ENCODE peak calls at places on chromosomes 2 and 18, in nine cellular contexts. U, K, T, A, L, R, H, B and Z are unnamed samples.

GRCh38 chr2:107202962-107203591 is 317.1 kb upstream of the ST6GAL2 start:
- DNase-seq in U (no peak), K (no peak), T (no peak), A (no peak), L (no peak), R (no peak), H (no peak), B (no peak), Z (no peak)

GRCh38 chr18:50694147-50694546 is 125.7 kb downstream of the MRO start:
- DNase-seq in U (no peak), K (no peak), T (no peak), A (no peak), L (no peak), R (no peak), H (no peak), B (no peak), Z (no peak)

GRCh38 chr18:60196818-60197217 is 175.8 kb downstream of the MC4R start:
- DNase-seq in U (no peak), K (no peak), T (no peak), A (no peak), L (no peak), R (no peak), H (no peak), B (no peak), Z (no peak)

GRCh38 chr2:127581516-127582490 is 46.3 kb downstream of the MYO7B start:
- DNase-seq in U (no peak), K (no peak), T (no peak), A (no peak), L (no peak), R (no peak), H (no peak), B (no peak), Z (no peak)

GRCh38 chr2:152594022-152594712 is 123.1 kb downstream of the PRPF40A start:
- DNase-seq in U (peak), K (peak), T (peak), A (no peak), L (no peak), R (no peak), H (no peak), B (peak), Z (no peak)

GRCh38 chr18:32906506-32907214 is 133.8 kb upstream of the KLHL14 start:
- DNase-seq in U (no peak), K (no peak), T (no peak), A (no peak), L (no peak), R (peak), H (peak), B (no peak), Z (no peak)

GRCh38 chr2:234949762-234950434 is 1.9 kb upstream of the SH3BP4 start:
- DNase-seq in U (no peak), K (no peak), T (no peak), A (no peak), L (no peak), R (peak), H (no peak), B (no peak), Z (peak)

GRCh38 chr2:68043719-68044498 is 18.9 kb downstream of the C1D start:
- DNase-seq in U (no peak), K (no peak), T (no peak), A (no peak), L (no peak), R (peak), H (no peak), B (no peak), Z (peak)

GRCh38 chr18:74064510-74064909 is 83.1 kb downstream of the FBXO15 start:
- DNase-seq in U (no peak), K (no peak), T (no peak), A (no peak), L (no peak), R (no peak), H (no peak), B (no peak), Z (no peak)

GRCh38 chr2:26161926-26162325 is 11.0 kb upstream of the GAREM2 start:
- DNase-seq in U (no peak), K (no peak), T (no peak), A (no peak), L (no peak), R (no peak), H (no peak), B (no peak), Z (no peak)

GRCh38 chr2:16013571-16013970 is 73.2 kb downstream of the MYCN start:
- DNase-seq in U (no peak), K (no peak), T (no peak), A (no peak), L (no peak), R (no peak), H (peak), B (no peak), Z (no peak)

GRCh38 chr2:140057928-140058327 is 1277.7 kb upstream of the NXPH2 start:
- DNase-seq in U (no peak), K (no peak), T (no peak), A (no peak), L (no peak), R (no peak), H (no peak), B (no peak), Z (no peak)

GRCh38 chr2:222604749-222605515 is 51.0 kb downstream of the FARSB start:
- DNase-seq in U (no peak), K (no peak), T (no peak), A (no peak), L (no peak), R (no peak), H (no peak), B (no peak), Z (no peak)

GRCh38 chr2:39158351-39158750 is 37.5 kb upstream of the SOS1 start:
- DNase-seq in U (no peak), K (no peak), T (no peak), A (no peak), L (no peak), R (peak), H (no peak), B (no peak), Z (no peak)

GRCh38 chr18:10877974-10878373 is 271.4 kb downstream of the PIEZO2 start:
- DNase-seq in U (no peak), K (no peak), T (no peak), A (no peak), L (no peak), R (no peak), H (no peak), B (no peak), Z (no peak)

GRCh38 chr2:74373189-74373588 is 6.9 kb downstream of the DCTN1 start:
- DNase-seq in U (no peak), K (peak), T (no peak), A (no peak), L (peak), R (no peak), H (peak), B (peak), Z (no peak)

GRCh38 chr2:100554788-100555407 is 7.9 kb upstream of the PDCL3 start:
- DNase-seq in U (no peak), K (no peak), T (no peak), A (peak), L (no peak), R (no peak), H (no peak), B (peak), Z (no peak)

GRCh38 chr2:177783835-177784448 is 288.6 kb downstream of the PDE11A start:
- DNase-seq in U (no peak), K (peak), T (no peak), A (no peak), L (no peak), R (peak), H (no peak), B (no peak), Z (peak)

GRCh38 chr2:240250985-240251847 is 110.8 kb upstream of the OTOS start:
- DNase-seq in U (peak), K (peak), T (peak), A (no peak), L (peak), R (peak), H (peak), B (peak), Z (peak)

GRCh38 chr2:128623776-128624424 is 305.2 kb upstream of the HS6ST1 start:
- DNase-seq in U (no peak), K (peak), T (no peak), A (no peak), L (peak), R (peak), H (no peak), B (no peak), Z (peak)

GRCh38 chr2:125745514-125745913 is 910.4 kb upstream of the GYPC start:
- DNase-seq in U (no peak), K (no peak), T (peak), A (no peak), L (no peak), R (no peak), H (peak), B (no peak), Z (no peak)

GRCh38 chr18:11502368-11502767 is 107.0 kb upstream of the SLC35G4 start:
- DNase-seq in U (no peak), K (no peak), T (no peak), A (no peak), L (no peak), R (peak), H (no peak), B (no peak), Z (no peak)

GRCh38 chr2:56380861-56381260 is 197.1 kb downstream of the CCDC85A start:
- DNase-seq in U (no peak), K (no peak), T (no peak), A (no peak), L (no peak), R (no peak), H (no peak), B (no peak), Z (no peak)

GRCh38 chr18:49757513-49758262 is 55.6 kb downstream of the ACAA2 start:
- DNase-seq in U (no peak), K (no peak), T (no peak), A (no peak), L (no peak), R (no peak), H (peak), B (no peak), Z (no peak)

GRCh38 chr2:42855221-42855970 is 63.0 kb upstream of the HAAO start:
- DNase-seq in U (no peak), K (no peak), T (no peak), A (no peak), L (peak), R (no peak), H (no peak), B (no peak), Z (no peak)

GRCh38 chr2:83594261-83594660 is 864.8 kb downstream of the SUCLG1 start:
- DNase-seq in U (no peak), K (no peak), T (no peak), A (no peak), L (no peak), R (no peak), H (no peak), B (no peak), Z (no peak)

GRCh38 chr2:177489719-177490301 is 97.2 kb downstream of the AGPS start:
- DNase-seq in U (no peak), K (peak), T (no peak), A (no peak), L (no peak), R (peak), H (peak), B (no peak), Z (peak)

GRCh38 chr2:46763861-46764260 is 151.7 kb downstream of the MCFD2 start:
- DNase-seq in U (no peak), K (no peak), T (no peak), A (no peak), L (no peak), R (no peak), H (no peak), B (no peak), Z (peak)

GRCh38 chr18:41906528-41907256 is 48.3 kb upstream of the PIK3C3 start:
- DNase-seq in U (no peak), K (no peak), T (no peak), A (peak), L (no peak), R (peak), H (peak), B (no peak), Z (peak)

GRCh38 chr2:160606336-160606735 is 112.7 kb upstream of the RBMS1 start:
- DNase-seq in U (no peak), K (no peak), T (no peak), A (no peak), L (no peak), R (peak), H (no peak), B (no peak), Z (no peak)

GRCh38 chr2:27736031-27736889 is 35.3 kb upstream of the MRPL33 start:
- DNase-seq in U (no peak), K (no peak), T (no peak), A (no peak), L (no peak), R (peak), H (no peak), B (no peak), Z (peak)

GRCh38 chr2:224887159-224887558 is 155.1 kb downstream of the DOCK10 start:
- DNase-seq in U (no peak), K (no peak), T (no peak), A (no peak), L (no peak), R (peak), H (no peak), B (no peak), Z (peak)

GRCh38 chr2:74566423-74567085 is 12.0 kb downstream of the DOK1 start:
- DNase-seq in U (no peak), K (no peak), T (no peak), A (no peak), L (no peak), R (peak), H (no peak), B (no peak), Z (peak)

GRCh38 chr18:2883137-2883671 is 36.4 kb downstream of the EMILIN2 start:
- DNase-seq in U (no peak), K (no peak), T (no peak), A (peak), L (no peak), R (no peak), H (no peak), B (no peak), Z (no peak)

GRCh38 chr2:40867829-40868228 is 415.9 kb upstream of the SLC8A1 start:
- DNase-seq in U (no peak), K (no peak), T (no peak), A (no peak), L (no peak), R (no peak), H (no peak), B (no peak), Z (no peak)

GRCh38 chr2:158994920-158995676 is 26.7 kb downstream of the TANC1 start:
- DNase-seq in U (no peak), K (no peak), T (no peak), A (no peak), L (no peak), R (no peak), H (peak), B (no peak), Z (peak)

GRCh38 chr2:232268631-232269030 is 109.9 kb upstream of the ALPP start:
- DNase-seq in U (no peak), K (no peak), T (no peak), A (no peak), L (no peak), R (no peak), H (no peak), B (no peak), Z (no peak)

GRCh38 chr2:68367918-68368656 is 3.0 kb downstream of the PLEK start:
- DNase-seq in U (no peak), K (no peak), T (no peak), A (no peak), L (no peak), R (peak), H (no peak), B (no peak), Z (no peak)

GRCh38 chr2:186459009-186459408 is 27.1 kb upstream of the ZC3H15 start:
- DNase-seq in U (no peak), K (no peak), T (no peak), A (no peak), L (no peak), R (peak), H (peak), B (no peak), Z (no peak)
- TF ChIP-seq CTCF in U (no peak), K (no peak), T (no peak), A (no peak), L (no peak), R (peak), H (peak), B (no peak), Z (peak)

DNA sequence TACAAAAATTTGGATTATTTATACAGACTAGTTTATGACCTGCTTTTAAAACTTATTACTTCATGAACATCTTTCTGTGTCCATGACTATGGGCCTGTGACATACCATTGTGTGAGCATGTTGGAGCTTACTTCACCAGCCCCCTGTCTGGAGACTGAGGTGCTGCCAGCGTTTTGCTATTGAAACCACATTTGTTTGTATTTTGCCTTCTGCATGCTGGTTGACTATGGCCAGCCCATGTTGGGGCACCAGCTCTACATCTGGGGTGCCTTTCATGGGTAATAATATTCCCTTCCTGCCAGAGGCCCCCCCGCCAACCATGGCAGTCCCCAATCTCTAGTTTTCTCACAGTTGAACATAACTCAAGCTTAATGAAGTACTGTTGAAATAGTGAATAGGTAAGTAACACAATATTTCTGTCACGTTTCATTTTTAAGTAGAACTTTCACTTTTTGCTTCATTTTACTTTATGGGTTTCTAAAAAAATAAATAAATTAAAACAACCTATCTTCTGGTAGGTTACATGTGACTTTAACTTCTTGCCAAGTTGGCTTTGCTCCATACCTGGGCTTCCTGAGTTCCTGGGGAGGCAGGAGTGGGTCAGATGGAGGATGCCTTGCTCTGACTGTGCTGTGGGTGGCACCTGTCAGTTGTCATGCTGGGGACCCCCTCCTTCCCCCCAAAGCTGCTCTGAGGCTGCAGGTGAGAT is 63.9 kb downstream of the DGKD start:
- DNase-seq in U (no peak), K (no peak), T (no peak), A (no peak), L (no peak), R (no peak), H (no peak), B (no peak), Z (no peak)
- H3K4me3 ChIP-seq in U (peak), K (no peak), T (no peak), A (peak), L (peak), R (no peak), H (no peak), B (no peak), Z (no peak)

GRCh38 chr2:21054011-21054410 is 10.1 kb upstream of the APOB start:
- DNase-seq in U (no peak), K (no peak), T (no peak), A (no peak), L (no peak), R (no peak), H (no peak), B (no peak), Z (no peak)
- TF ChIP-seq CTCF in U (no peak), K (no peak), T (no peak), A (no peak), L (no peak), R (no peak), H (no peak), B (no peak), Z (no peak)

GRCh38 chr18:44712025-44712424 is 31.3 kb downstream of the SETBP1 start:
- DNase-seq in U (no peak), K (no peak), T (no peak), A (no peak), L (no peak), R (no peak), H (peak), B (no peak), Z (no peak)

GRCh38 chr18:44705075-44705474 is 24.4 kb downstream of the SETBP1 start:
- DNase-seq in U (no peak), K (no peak), T (no peak), A (no peak), L (no peak), R (no peak), H (no peak), B (no peak), Z (no peak)

GRCh38 chr18:44713435-44713834 is 32.7 kb downstream of the SETBP1 start:
- DNase-seq in U (no peak), K (no peak), T (no peak), A (no peak), L (no peak), R (no peak), H (no peak), B (no peak), Z (no peak)

GRCh38 chr18:44708451-44709083 is 27.9 kb downstream of the SETBP1 start:
- DNase-seq in U (no peak), K (no peak), T (no peak), A (no peak), L (no peak), R (peak), H (no peak), B (no peak), Z (peak)

DNA sequence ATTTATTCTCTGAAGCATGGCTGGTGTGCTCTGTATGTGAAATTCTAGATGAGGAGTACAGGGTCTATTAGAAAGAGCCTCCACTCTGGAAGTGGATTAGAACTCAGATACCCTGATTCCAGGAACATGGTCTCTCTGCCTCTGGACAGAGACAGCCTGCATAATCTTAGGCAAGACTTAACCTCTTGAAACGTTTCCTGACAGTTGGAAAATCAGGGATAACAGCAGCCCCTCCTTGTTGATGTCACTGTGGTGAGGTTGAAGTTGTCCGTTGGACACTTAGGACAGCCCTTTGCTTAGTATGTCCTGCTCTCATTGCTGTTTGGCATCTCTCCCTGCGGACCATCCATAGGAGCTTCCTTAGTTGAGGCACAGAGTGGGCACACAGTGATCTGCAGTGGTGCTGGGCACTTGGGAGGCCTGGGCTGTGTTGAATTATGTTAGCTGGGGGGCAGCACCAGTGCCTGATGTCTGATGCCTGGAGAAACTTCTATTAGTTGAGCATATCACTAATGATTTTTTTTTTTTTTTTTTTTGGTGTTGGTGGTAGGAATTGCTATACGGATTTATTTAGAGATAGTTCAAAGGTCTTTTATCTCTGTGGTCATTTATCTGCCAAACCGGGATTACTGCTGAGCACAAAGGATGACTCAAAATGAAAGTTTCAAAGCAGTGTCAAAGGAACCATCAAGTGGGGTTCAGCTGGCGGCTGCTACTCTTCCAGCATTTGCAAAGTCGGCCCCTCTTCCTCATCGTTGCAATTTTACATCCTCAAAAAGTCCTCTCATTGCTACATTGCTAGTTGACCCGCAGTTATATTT is 28.8 kb downstream of the SETBP1 start:
- DNase-seq in U (no peak), K (no peak), T (no peak), A (no peak), L (no peak), R (no peak), H (no peak), B (no peak), Z (no peak)
- H3K4me3 ChIP-seq in U (peak), K (no peak), T (no peak), A (no peak), L (no peak), R (no peak), H (no peak), B (no peak), Z (no peak)